ENCODE peak calls at places on chromosomes 13 and 19, in nine cellular contexts. K, U, V, Q, Y, B, F, R and E are unnamed samples.

GRCh38 chr13:112450118-112450517 is 74.0 kb downstream of the SPACA7 start:
- DNase-seq in K (peak), U (no peak), V (no peak), Q (no peak), Y (no peak), B (no peak), F (no peak), R (peak), E (no peak)

GRCh38 chr19:32289566-32290210 is 55.7 kb upstream of the ZNF507 start:
- DNase-seq in K (no peak), U (no peak), V (no peak), Q (no peak), Y (no peak), B (no peak), F (no peak), R (no peak), E (no peak)

GRCh38 chr19:51138549-51138979 is 3.5 kb upstream of the SIGLEC7 start:
- DNase-seq in K (no peak), U (no peak), V (no peak), Q (no peak), Y (peak), B (no peak), F (no peak), R (no peak), E (no peak)

GRCh38 chr13:109569938-109570711 is 216.3 kb downstream of the IRS2 start:
- DNase-seq in K (no peak), U (no peak), V (no peak), Q (no peak), Y (no peak), B (no peak), F (no peak), R (peak), E (peak)

GRCh38 chr19:29535984-29536508 is 10.3 kb downstream of the VSTM2B start:
- DNase-seq in K (no peak), U (no peak), V (no peak), Q (no peak), Y (no peak), B (no peak), F (no peak), R (no peak), E (no peak)

GRCh38 chr13:34216251-34216650 is 398.3 kb downstream of the RFC3 start:
- DNase-seq in K (no peak), U (no peak), V (no peak), Q (no peak), Y (peak), B (no peak), F (no peak), R (no peak), E (no peak)

GRCh38 chr19:31448221-31448657 is 99.0 kb upstream of the TSHZ3 start:
- DNase-seq in K (no peak), U (peak), V (peak), Q (peak), Y (peak), B (no peak), F (no peak), R (no peak), E (no peak)

GRCh38 chr13:43963726-43964125 is 84.0 kb downstream of the LACC1 start:
- DNase-seq in K (peak), U (no peak), V (no peak), Q (no peak), Y (no peak), B (peak), F (peak), R (no peak), E (peak)

GRCh38 chr13:28540612-28541011 is 45.7 kb upstream of the FLT1 start:
- DNase-seq in K (peak), U (peak), V (peak), Q (no peak), Y (peak), B (no peak), F (no peak), R (no peak), E (no peak)

GRCh38 chr13:40386586-40386985 is 279.9 kb downstream of the FOXO1 start:
- DNase-seq in K (no peak), U (no peak), V (no peak), Q (no peak), Y (no peak), B (no peak), F (no peak), R (no peak), E (no peak)

GRCh38 chr19:14023404-14024235 is 4.3 kb upstream of the RLN3 start:
- DNase-seq in K (peak), U (peak), V (peak), Q (no peak), Y (peak), B (peak), F (peak), R (peak), E (peak)

GRCh38 chr19:10027158-10027997 is 14.1 kb downstream of the RDH8 start:
- DNase-seq in K (peak), U (peak), V (peak), Q (peak), Y (peak), B (peak), F (peak), R (peak), E (peak)

GRCh38 chr13:33348366-33348765 is 62.8 kb upstream of the STARD13 start:
- DNase-seq in K (no peak), U (no peak), V (peak), Q (no peak), Y (peak), B (no peak), F (no peak), R (peak), E (no peak)

GRCh38 chr13:51192348-51192747 is 29.9 kb upstream of the FAM124A start:
- DNase-seq in K (no peak), U (peak), V (no peak), Q (no peak), Y (peak), B (no peak), F (no peak), R (no peak), E (no peak)

GRCh38 chr13:66714795-66715194 is 515.3 kb downstream of the PCDH9 start:
- DNase-seq in K (no peak), U (no peak), V (no peak), Q (no peak), Y (peak), B (no peak), F (no peak), R (peak), E (no peak)

GRCh38 chr19:35231956-35232746 is 3.6 kb upstream of the FAM187B start:
- DNase-seq in K (no peak), U (no peak), V (no peak), Q (no peak), Y (no peak), B (no peak), F (no peak), R (no peak), E (no peak)

GRCh38 chr13:92661406-92661805 is 565.2 kb upstream of the GPC6 start:
- DNase-seq in K (no peak), U (no peak), V (no peak), Q (no peak), Y (no peak), B (no peak), F (no peak), R (no peak), E (no peak)

GRCh38 chr13:109235901-109236300 is 550.5 kb downstream of the IRS2 start:
- DNase-seq in K (no peak), U (no peak), V (no peak), Q (no peak), Y (no peak), B (no peak), F (no peak), R (no peak), E (no peak)

GRCh38 chr13:38602261-38602660 is 84.6 kb upstream of the FREM2 start:
- DNase-seq in K (no peak), U (peak), V (no peak), Q (no peak), Y (peak), B (no peak), F (no peak), R (no peak), E (no peak)

GRCh38 chr13:70568571-70568970 is 460.3 kb upstream of the KLHL1 start:
- DNase-seq in K (peak), U (peak), V (peak), Q (peak), Y (peak), B (peak), F (peak), R (no peak), E (peak)

GRCh38 chr13:44921931-44922758 is 67.1 kb downstream of the NUFIP1 start:
- DNase-seq in K (no peak), U (peak), V (peak), Q (peak), Y (peak), B (no peak), F (no peak), R (peak), E (no peak)

GRCh38 chr19:39514840-39515550 is at the start of gene SELENOV:
- DNase-seq in K (peak), U (no peak), V (no peak), Q (no peak), Y (no peak), B (peak), F (no peak), R (peak), E (no peak)

GRCh38 chr19:2719910-2720776 is 1.0 kb downstream of the DIRAS1 start:
- DNase-seq in K (peak), U (peak), V (peak), Q (no peak), Y (peak), B (peak), F (no peak), R (peak), E (no peak)

GRCh38 chr19:41265376-41266153 is 1.4 kb downstream of the HNRNPUL1 start:
- DNase-seq in K (peak), U (peak), V (peak), Q (no peak), Y (peak), B (peak), F (peak), R (no peak), E (no peak)

GRCh38 chr13:23918208-23918607 is 20.9 kb upstream of the C1QTNF9B start:
- DNase-seq in K (no peak), U (no peak), V (peak), Q (no peak), Y (no peak), B (no peak), F (no peak), R (no peak), E (no peak)

GRCh38 chr13:112127564-112127963 is 60.6 kb downstream of the SOX1 start:
- DNase-seq in K (no peak), U (no peak), V (no peak), Q (no peak), Y (no peak), B (no peak), F (no peak), R (no peak), E (no peak)

DNA sequence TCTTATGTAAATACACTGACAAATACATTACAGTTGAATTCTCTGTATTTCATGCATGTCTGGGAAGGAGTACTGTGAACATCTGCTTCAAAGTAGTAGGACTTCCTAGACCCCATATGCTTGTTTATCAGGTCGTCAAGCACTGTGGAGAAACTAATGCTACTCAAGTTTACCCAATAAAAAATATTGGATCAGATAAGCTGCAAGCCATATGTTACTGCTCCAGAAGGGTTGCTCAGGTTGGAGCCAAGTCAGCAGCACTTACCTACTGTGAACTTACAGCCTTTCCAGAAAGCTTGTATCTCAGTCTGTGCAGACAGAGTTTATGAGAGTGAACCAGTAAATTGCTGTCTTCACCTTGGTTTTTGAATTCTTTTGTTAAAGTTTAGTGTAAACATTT is 36.2 kb downstream of the SLAIN1 start:
- DNase-seq in K (no peak), U (no peak), V (no peak), Q (no peak), Y (no peak), B (no peak), F (no peak), R (no peak), E (no peak)
- H3K4me3 ChIP-seq in K (no peak), U (no peak), V (no peak), Q (no peak), Y (no peak), B (no peak), F (no peak), R (no peak), E (no peak)

GRCh38 chr19:8607386-8607785 is 3.1 kb downstream of the ADAMTS10 start:
- DNase-seq in K (no peak), U (peak), V (peak), Q (no peak), Y (peak), B (no peak), F (no peak), R (peak), E (no peak)
- H3K4me3 ChIP-seq in K (no peak), U (no peak), V (no peak), Q (no peak), Y (no peak), B (no peak), F (no peak), R (no peak), E (no peak)

GRCh38 chr19:19453129-19453461 is 47.6 kb downstream of the GATAD2A start:
- DNase-seq in K (no peak), U (no peak), V (no peak), Q (no peak), Y (no peak), B (no peak), F (no peak), R (no peak), E (no peak)
- H3K4me3 ChIP-seq in K (no peak), U (no peak), V (no peak), Q (no peak), Y (no peak), B (no peak), F (no peak), R (no peak), E (no peak)

DNA sequence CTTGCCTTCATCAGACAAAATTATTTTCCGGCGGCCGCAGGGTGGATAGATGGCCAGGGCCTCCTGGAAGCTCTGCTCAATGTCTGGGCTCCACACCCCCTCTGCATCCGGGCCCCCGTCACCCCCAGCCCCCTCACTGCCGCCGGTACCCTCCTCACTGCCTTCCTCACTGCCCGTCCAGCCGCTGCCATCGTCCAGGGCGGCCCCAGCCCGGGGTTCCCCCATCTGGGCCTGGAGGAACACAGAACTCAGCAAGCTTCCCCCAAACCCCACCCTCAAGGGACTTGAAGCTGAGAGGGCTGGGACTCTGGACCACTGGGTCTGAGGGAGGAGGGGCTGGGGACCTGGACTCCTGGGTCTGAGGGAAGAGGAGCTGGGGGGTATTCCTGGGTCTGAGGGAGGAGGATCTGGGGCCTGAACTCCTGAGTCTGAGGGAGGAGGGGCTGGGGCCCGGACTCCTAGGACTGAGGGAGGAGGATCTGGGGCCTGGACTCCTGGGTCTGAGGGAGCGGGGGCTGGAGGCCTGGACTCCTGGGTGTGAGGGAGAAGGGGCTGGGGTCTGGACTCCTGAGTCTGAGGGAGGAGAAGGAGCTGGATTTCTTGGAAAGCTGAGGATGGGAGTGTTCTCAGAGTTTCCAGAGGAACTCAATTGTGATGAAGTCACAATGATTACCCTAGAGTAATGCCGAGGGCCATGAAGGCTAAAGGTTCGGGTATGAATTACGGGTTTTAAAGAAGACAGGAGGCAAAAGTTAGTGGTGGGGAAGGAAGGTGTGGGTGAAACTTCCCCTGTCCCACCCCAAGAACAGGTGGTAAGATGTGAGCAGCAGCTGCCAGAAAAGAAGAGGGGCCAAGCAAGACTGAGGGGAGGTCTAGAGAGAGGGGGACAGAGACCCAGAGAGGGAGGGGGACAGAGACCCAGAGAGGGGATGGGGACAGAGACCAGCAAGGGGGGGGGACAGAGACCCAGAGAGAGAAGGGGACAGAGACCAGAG is 2.1 kb downstream of the TEAD2 start:
- DNase-seq in K (peak), U (no peak), V (no peak), Q (no peak), Y (peak), B (no peak), F (no peak), R (peak), E (no peak)
- H3K4me3 ChIP-seq in K (no peak), U (peak), V (peak), Q (peak), Y (peak), B (peak), F (no peak), R (no peak), E (no peak)

GRCh38 chr13:29595380-29596063 is at the start of gene SLC7A1:
- DNase-seq in K (peak), U (peak), V (peak), Q (peak), Y (peak), B (peak), F (peak), R (peak), E (peak)

GRCh38 chr13:29596064-29596418 is 553 bp upstream of the SLC7A1 start:
- DNase-seq in K (no peak), U (no peak), V (no peak), Q (no peak), Y (no peak), B (no peak), F (no peak), R (no peak), E (no peak)

GRCh38 chr13:29594710-29595379 is 643 bp downstream of the SLC7A1 start:
- DNase-seq in K (peak), U (peak), V (peak), Q (peak), Y (peak), B (peak), F (peak), R (peak), E (no peak)

GRCh38 chr13:29594310-29594709 is 1.2 kb downstream of the SLC7A1 start:
- DNase-seq in K (peak), U (peak), V (peak), Q (peak), Y (peak), B (peak), F (peak), R (peak), E (peak)

GRCh38 chr13:29593605-29594297 is 1.7 kb downstream of the SLC7A1 start:
- DNase-seq in K (no peak), U (no peak), V (no peak), Q (no peak), Y (no peak), B (no peak), F (no peak), R (peak), E (no peak)
- H3K4me3 ChIP-seq in K (peak), U (peak), V (peak), Q (peak), Y (peak), B (peak), F (peak), R (peak), E (peak)